ENCODE peak calls at places on chromosome 9, in five cellular contexts. One of them, this sample, is unnamed.

GRCh38 chr9:134333234-134333873 is 7.1 kb downstream of the RXRA start:
- DNase-seq in activated CD4-positive, CD25-positive, alpha-beta regulatory T cell: no peak
- DNase-seq in HT-29: peak
- DNase-seq in Kasumi-1: no peak
- DNase-seq in H7: no peak
- DNase-seq in this sample: peak

GRCh38 chr9:129283705-129284606 is 105.9 kb upstream of the IER5L start:
- DNase-seq in activated CD4-positive, CD25-positive, alpha-beta regulatory T cell: no peak
- DNase-seq in H7: peak
- DNase-seq in Kasumi-1: no peak
- DNase-seq in HT-29: no peak
- DNase-seq in this sample: no peak

GRCh38 chr9:110334183-110334582 is 3.5 kb downstream of the TXNDC8 start:
- DNase-seq in HT-29: no peak
- DNase-seq in Kasumi-1: no peak
- DNase-seq in H7: no peak
- DNase-seq in activated CD4-positive, CD25-positive, alpha-beta regulatory T cell: no peak
- DNase-seq in this sample: no peak

GRCh38 chr9:109963079-109963478 is 183.1 kb downstream of the PALM2AKAP2 start:
- DNase-seq in activated CD4-positive, CD25-positive, alpha-beta regulatory T cell: no peak
- DNase-seq in Kasumi-1: no peak
- DNase-seq in H7: no peak
- DNase-seq in HT-29: no peak
- DNase-seq in this sample: no peak

GRCh38 chr9:136013116-136013515 is 51.9 kb upstream of the UBAC1 start:
- DNase-seq in Kasumi-1: no peak
- DNase-seq in HT-29: no peak
- DNase-seq in activated CD4-positive, CD25-positive, alpha-beta regulatory T cell: no peak
- DNase-seq in H7: no peak
- DNase-seq in this sample: peak

GRCh38 chr9:109107402-109108240 is 12.1 kb downstream of the TMEM245 start:
- DNase-seq in Kasumi-1: no peak
- DNase-seq in H7: no peak
- DNase-seq in HT-29: peak
- DNase-seq in activated CD4-positive, CD25-positive, alpha-beta regulatory T cell: no peak
- DNase-seq in this sample: no peak

GRCh38 chr9:122336836-122337560 is 33.8 kb upstream of the PTGS1 start:
- DNase-seq in HT-29: no peak
- DNase-seq in activated CD4-positive, CD25-positive, alpha-beta regulatory T cell: no peak
- DNase-seq in H7: peak
- DNase-seq in Kasumi-1: no peak
- DNase-seq in this sample: no peak

GRCh38 chr9:116115731-116116353 is 37.7 kb upstream of the PAPPA start:
- DNase-seq in activated CD4-positive, CD25-positive, alpha-beta regulatory T cell: no peak
- DNase-seq in Kasumi-1: no peak
- DNase-seq in HT-29: no peak
- DNase-seq in H7: no peak
- DNase-seq in this sample: no peak

GRCh38 chr9:106675780-106676179 is 187.2 kb upstream of the ZNF462 start:
- DNase-seq in H7: no peak
- DNase-seq in Kasumi-1: no peak
- DNase-seq in HT-29: no peak
- DNase-seq in activated CD4-positive, CD25-positive, alpha-beta regulatory T cell: no peak
- DNase-seq in this sample: no peak

GRCh38 chr9:79565245-79565644 is 6.5 kb upstream of the TLE4 start:
- DNase-seq in HT-29: no peak
- DNase-seq in activated CD4-positive, CD25-positive, alpha-beta regulatory T cell: no peak
- DNase-seq in Kasumi-1: peak
- DNase-seq in H7: no peak
- DNase-seq in this sample: no peak

GRCh38 chr9:114339130-114339908 is 9.7 kb downstream of the ORM2 start:
- DNase-seq in Kasumi-1: peak
- DNase-seq in H7: peak
- DNase-seq in activated CD4-positive, CD25-positive, alpha-beta regulatory T cell: peak
- DNase-seq in HT-29: peak
- DNase-seq in this sample: no peak

GRCh38 chr9:107020040-107020530 is 157.1 kb downstream of the ZNF462 start:
- DNase-seq in H7: no peak
- DNase-seq in activated CD4-positive, CD25-positive, alpha-beta regulatory T cell: no peak
- DNase-seq in HT-29: no peak
- DNase-seq in Kasumi-1: no peak
- DNase-seq in this sample: no peak

GRCh38 chr9:8156336-8156735 is 356.8 kb upstream of the DMAC1 start:
- DNase-seq in H7: no peak
- DNase-seq in activated CD4-positive, CD25-positive, alpha-beta regulatory T cell: no peak
- DNase-seq in Kasumi-1: no peak
- DNase-seq in HT-29: no peak
- DNase-seq in this sample: no peak

GRCh38 chr9:72972636-72973035 is 19.8 kb upstream of the ALDH1A1 start:
- DNase-seq in activated CD4-positive, CD25-positive, alpha-beta regulatory T cell: no peak
- DNase-seq in Kasumi-1: no peak
- DNase-seq in H7: no peak
- DNase-seq in HT-29: no peak
- DNase-seq in this sample: no peak

GRCh38 chr9:32525506-32525905 is 490 bp downstream of the RIGI start:
- DNase-seq in HT-29: peak
- DNase-seq in Kasumi-1: peak
- DNase-seq in H7: no peak
- DNase-seq in activated CD4-positive, CD25-positive, alpha-beta regulatory T cell: no peak
- DNase-seq in this sample: no peak

GRCh38 chr9:7216004-7216821 is 458.4 kb downstream of the KDM4C start:
- DNase-seq in activated CD4-positive, CD25-positive, alpha-beta regulatory T cell: no peak
- DNase-seq in H7: no peak
- DNase-seq in HT-29: peak
- DNase-seq in Kasumi-1: no peak
- DNase-seq in this sample: no peak